ENCODE peak calls at places on chromosome 15, in five cellular contexts. Y is mesenchymal stem cell, A is H9, C is trophoblast cell, M is H1. W is an unnamed sample.

GRCh38 chr15:51424780-51425179 is 83.3 kb downstream of the GLDN start:
- DNase-seq in A (no peak), M (no peak), Y (no peak), C (peak; percentile 94), W (no peak)

GRCh38 chr15:29331669-29332068 is 62.0 kb upstream of the NSMCE3 start:
- DNase-seq in Y (no peak), A (no peak), C (no peak), M (no peak), W (no peak)

GRCh38 chr15:89654311-89654761 is 931 bp downstream of the KIF7 start:
- DNase-seq in M (no peak), Y (peak; percentile 17), A (no peak), C (no peak), W (no peak)

GRCh38 chr15:101635944-101636727 is 16.0 kb downstream of the TM2D3 start:
- DNase-seq in M (no peak), Y (no peak), C (no peak), A (no peak), W (no peak)

GRCh38 chr15:74302821-74303359 is 64.6 kb downstream of the CYP11A1 start:
- DNase-seq in Y (no peak), A (peak; percentile 85), M (peak; percentile 47), C (peak; percentile 55), W (no peak)

GRCh38 chr15:93987068-93987467 is 244.3 kb upstream of the MCTP2 start:
- DNase-seq in M (no peak), Y (no peak), A (no peak), C (no peak), W (no peak)

GRCh38 chr15:31365032-31365654 is 38.5 kb downstream of the KLF13 start:
- DNase-seq in A (no peak), Y (no peak), C (no peak), M (no peak), W (no peak)

GRCh38 chr15:56805466-56806146 is 72.3 kb upstream of the ZNF280D start:
- DNase-seq in M (no peak), A (no peak), C (peak; percentile 64), Y (peak; percentile 76), W (no peak)

GRCh38 chr15:77031376-77032050 is 36.6 kb downstream of the PSTPIP1 start:
- DNase-seq in A (peak; percentile 28), C (no peak), M (no peak), Y (no peak), W (no peak)

DNA sequence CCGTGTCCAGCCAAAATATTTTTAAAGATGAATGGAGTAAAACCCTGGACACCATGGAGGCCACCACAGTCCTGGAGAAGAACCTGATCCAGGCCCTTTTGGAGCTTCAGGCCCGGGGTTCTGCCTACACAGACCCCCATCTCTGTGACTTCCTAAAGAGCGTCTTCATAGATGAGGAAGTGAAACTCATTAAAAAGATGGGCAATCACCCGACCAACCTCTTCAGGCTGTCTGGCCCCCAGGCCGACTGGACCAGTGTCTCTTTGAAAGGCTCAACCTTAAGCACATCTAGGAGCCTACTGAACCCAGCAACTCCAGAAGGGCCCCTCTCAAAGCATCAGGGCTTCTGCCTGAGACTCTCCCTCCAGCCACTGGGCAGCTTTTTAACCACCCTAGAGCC is 107.9 kb upstream of the FAM174B start:
- DNase-seq in A (no peak), M (no peak), Y (no peak), C (no peak), W (no peak)
- H3K27ac ChIP-seq in A (no peak overlapping the region), M (no peak overlapping the region), Y (no peak overlapping the region), C (no peak overlapping the region), W (no peak overlapping the region)

GRCh38 chr15:87730706-87731105 is 525.8 kb downstream of the NTRK3 start:
- DNase-seq in M (no peak), Y (no peak), C (no peak), A (no peak), W (no peak)

GRCh38 chr15:87733005-87733404 is 523.5 kb downstream of the NTRK3 start:
- DNase-seq in M (no peak), Y (peak; percentile 46), A (no peak), C (no peak), W (no peak)

GRCh38 chr15:87731630-87732029 is 524.9 kb downstream of the NTRK3 start:
- DNase-seq in C (no peak), A (no peak), Y (no peak), M (no peak), W (no peak)

GRCh38 chr15:87733522-87733921 is 523.0 kb downstream of the NTRK3 start:
- DNase-seq in Y (no peak), C (no peak), A (no peak), M (no peak), W (no peak)

GRCh38 chr15:87728998-87729397 is 527.5 kb downstream of the NTRK3 start:
- DNase-seq in Y (no peak), M (no peak), A (no peak), C (no peak), W (no peak)
- H3K9me3 ChIP-seq in Y (no peaks in the 10 kb centered on the region), M (no peaks in the 10 kb centered on the region), A (no peaks in the 10 kb centered on the region), C (peaks cover 2% of the 10 kb centered on the region), W (no peaks in the 10 kb centered on the region)

GRCh38 chr15:25070357-25070963 is 115.7 kb downstream of the SNRPN start:
- DNase-seq in Y (no peak), M (no peak), C (no peak), A (no peak), W (no peak)

GRCh38 chr15:25068696-25069095 is 113.9 kb downstream of the SNRPN start:
- DNase-seq in M (no peak), Y (no peak), C (no peak), A (no peak), W (no peak)

GRCh38 chr15:25067725-25068309 is 113.0 kb downstream of the SNRPN start:
- DNase-seq in C (no peak), Y (no peak), A (no peak), M (no peak), W (no peak)

GRCh38 chr15:25072857-25073476 is 118.2 kb downstream of the SNRPN start:
- DNase-seq in C (no peak), Y (no peak), M (no peak), A (no peak), W (no peak)
- H2BK12ac ChIP-seq in C (no peak overlapping the region), Y (no peak overlapping the region), M (no peak overlapping the region), A (no peak overlapping the region), W (no peak overlapping the region)

DNA sequence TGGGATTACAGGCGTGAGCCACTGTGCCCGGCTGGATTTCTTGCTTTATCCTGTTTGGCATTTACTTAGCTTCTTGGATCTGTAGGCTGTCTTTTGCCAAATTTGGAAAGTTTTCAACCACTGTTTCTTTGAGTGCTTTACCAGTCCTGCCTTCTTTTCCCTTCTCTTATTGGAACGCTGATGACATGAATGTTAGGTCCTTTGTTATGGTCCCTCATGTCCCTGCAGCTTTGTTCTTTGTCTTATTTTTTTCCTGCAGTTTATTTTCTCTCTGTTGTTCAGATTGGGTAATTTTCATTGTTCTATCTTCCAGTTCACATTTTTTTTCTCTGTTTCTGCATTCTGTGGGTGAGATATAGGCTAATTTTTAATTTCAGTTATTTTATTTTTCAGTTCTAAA is 25.0 kb downstream of the SH3GL3 start:
- DNase-seq in C (no peak), Y (no peak), A (no peak), M (no peak), W (no peak)
- H3K27ac ChIP-seq in C (no peak overlapping the region), Y (no peak overlapping the region), A (no peak overlapping the region), M (no peak overlapping the region), W (no peak overlapping the region)

GRCh38 chr15:91304210-91304609 is 204.2 kb downstream of the SV2B start:
- DNase-seq in A (no peak), M (no peak), C (no peak), Y (no peak), W (no peak)
- H3K9me3 ChIP-seq in A (no peaks in the 10 kb centered on the region), M (no peaks in the 10 kb centered on the region), C (no peaks in the 10 kb centered on the region), Y (no peaks in the 10 kb centered on the region), W (no peaks in the 10 kb centered on the region)

GRCh38 chr15:92120082-92120481 is 266.6 kb downstream of the SLCO3A1 start:
- DNase-seq in Y (no peak), A (no peak), M (no peak), C (no peak), W (no peak)

GRCh38 chr15:92118162-92118935 is 264.8 kb downstream of the SLCO3A1 start:
- DNase-seq in A (peak; percentile 65), Y (no peak), M (no peak), C (no peak), W (no peak)

GRCh38 chr15:92117301-92117731 is 263.8 kb downstream of the SLCO3A1 start:
- DNase-seq in M (no peak), C (no peak), Y (no peak), A (no peak), W (no peak)

GRCh38 chr15:92121047-92121446 is 267.5 kb downstream of the SLCO3A1 start:
- DNase-seq in A (no peak), M (no peak), C (peak; percentile 22), Y (no peak), W (no peak)

DNA sequence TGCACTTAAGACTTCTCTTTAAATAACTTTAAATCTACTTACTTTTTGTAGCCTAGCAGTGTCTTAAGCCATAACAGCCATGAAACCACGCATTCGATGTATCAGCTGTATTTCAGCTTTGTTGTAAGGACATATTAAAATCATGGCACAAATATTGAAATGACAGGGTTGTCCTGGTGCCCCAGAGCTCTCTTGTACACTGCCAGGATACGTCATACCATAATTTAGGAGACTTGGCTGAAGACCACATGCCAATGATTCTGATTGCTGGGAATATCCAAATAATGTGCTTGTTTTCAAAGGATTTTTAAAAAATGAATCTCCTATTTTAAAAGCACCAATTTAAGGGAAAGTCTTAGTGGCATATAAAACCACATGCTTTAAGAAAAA is 265.4 kb downstream of the SLCO3A1 start:
- DNase-seq in A (no peak), C (no peak), M (no peak), Y (no peak), W (no peak)
- H2BK12ac ChIP-seq in A (peak overlapping the region; percentile 47), C (no peak overlapping the region), M (peak overlapping the region; percentile 23), Y (no peak overlapping the region), W (no peak overlapping the region)

W was measured in neuronal stem cell.